ENCODE peak calls at places on chromosomes 5 and 9, in seven cellular contexts. Z, U, I, X, F, S and B are unnamed samples. For H3K4me1, the result is how much of the 10 kb centered on the place peaks cover.

GRCh38 chr5:92912280-92912679 is 668.7 kb downstream of the NR2F1-AS1 start:
- DNase-seq in Z (no peak), U (no peak), I (no peak), X (peak), F (no peak), S (no peak), B (no peak)

GRCh38 chr5:168353216-168353957 is 61.9 kb downstream of the WWC1 start:
- DNase-seq in Z (no peak), U (peak), I (no peak), X (no peak), F (no peak), S (no peak), B (no peak)

GRCh38 chr5:145752947-145753346 is 82.2 kb downstream of the PRELID2 start:
- DNase-seq in Z (no peak), U (no peak), I (no peak), X (no peak), F (no peak), S (no peak), B (no peak)

GRCh38 chr9:87464110-87464991 is 33.3 kb upstream of the DAPK1 start:
- DNase-seq in Z (no peak), U (no peak), I (no peak), X (no peak), F (peak), S (no peak), B (no peak)

GRCh38 chr5:67989457-67989856 is 226.1 kb upstream of the PIK3R1 start:
- DNase-seq in Z (no peak), U (no peak), I (no peak), X (no peak), F (no peak), S (no peak), B (no peak)

GRCh38 chr5:158758666-158759065 is 341.1 kb downstream of the EBF1 start:
- DNase-seq in Z (no peak), U (no peak), I (no peak), X (no peak), F (no peak), S (no peak), B (no peak)

GRCh38 chr5:179459771-179460170 is 90.6 kb upstream of the RUFY1 start:
- DNase-seq in Z (no peak), U (no peak), I (no peak), X (no peak), F (no peak), S (no peak), B (no peak)

GRCh38 chr9:114172981-114173833 is 17.9 kb downstream of the COL27A1 start:
- DNase-seq in Z (no peak), U (no peak), I (no peak), X (no peak), F (peak), S (no peak), B (no peak)

GRCh38 chr5:134145061-134145757 is 30.7 kb downstream of the TCF7 start:
- DNase-seq in Z (no peak), U (no peak), I (no peak), X (no peak), F (no peak), S (no peak), B (no peak)

GRCh38 chr9:134502261-134503211 is 139.1 kb upstream of the COL5A1 start:
- DNase-seq in Z (no peak), U (no peak), I (peak), X (no peak), F (peak), S (no peak), B (no peak)

GRCh38 chr5:5700549-5700948 is 278.1 kb downstream of the ICE1 start:
- DNase-seq in Z (no peak), U (no peak), I (no peak), X (no peak), F (no peak), S (no peak), B (no peak)

GRCh38 chr9:98335666-98336065 is 80.2 kb upstream of the TBC1D2 start:
- DNase-seq in Z (no peak), U (no peak), I (no peak), X (no peak), F (no peak), S (no peak), B (no peak)

GRCh38 chr9:8903077-8903476 is 1103.5 kb upstream of the DMAC1 start:
- DNase-seq in Z (no peak), U (no peak), I (no peak), X (no peak), F (no peak), S (no peak), B (no peak)

GRCh38 chr9:132155514-132155913 is 6.3 kb upstream of the NTNG2 start:
- DNase-seq in Z (no peak), U (no peak), I (no peak), X (no peak), F (no peak), S (no peak), B (no peak)

GRCh38 chr9:136529516-136530471 is 16.1 kb downstream of the NOTCH1 start:
- DNase-seq in Z (no peak), U (no peak), I (no peak), X (no peak), F (no peak), S (no peak), B (no peak)

GRCh38 chr5:141476132-141476909 is 555 bp downstream of the PCDHGC3 start:
- DNase-seq in Z (no peak), U (peak), I (peak), X (no peak), F (peak), S (no peak), B (no peak)

GRCh38 chr5:141477815-141478214 is 2.0 kb downstream of the PCDHGC3 start:
- DNase-seq in Z (no peak), U (no peak), I (no peak), X (no peak), F (no peak), S (no peak), B (no peak)

GRCh38 chr5:141479776-141480175 is 4.0 kb downstream of the PCDHGC3 start:
- DNase-seq in Z (no peak), U (no peak), I (no peak), X (no peak), F (no peak), S (no peak), B (no peak)

GRCh38 chr5:141477169-141477568 is 1.4 kb downstream of the PCDHGC3 start:
- DNase-seq in Z (no peak), U (no peak), I (no peak), X (no peak), F (no peak), S (no peak), B (no peak)

DNA sequence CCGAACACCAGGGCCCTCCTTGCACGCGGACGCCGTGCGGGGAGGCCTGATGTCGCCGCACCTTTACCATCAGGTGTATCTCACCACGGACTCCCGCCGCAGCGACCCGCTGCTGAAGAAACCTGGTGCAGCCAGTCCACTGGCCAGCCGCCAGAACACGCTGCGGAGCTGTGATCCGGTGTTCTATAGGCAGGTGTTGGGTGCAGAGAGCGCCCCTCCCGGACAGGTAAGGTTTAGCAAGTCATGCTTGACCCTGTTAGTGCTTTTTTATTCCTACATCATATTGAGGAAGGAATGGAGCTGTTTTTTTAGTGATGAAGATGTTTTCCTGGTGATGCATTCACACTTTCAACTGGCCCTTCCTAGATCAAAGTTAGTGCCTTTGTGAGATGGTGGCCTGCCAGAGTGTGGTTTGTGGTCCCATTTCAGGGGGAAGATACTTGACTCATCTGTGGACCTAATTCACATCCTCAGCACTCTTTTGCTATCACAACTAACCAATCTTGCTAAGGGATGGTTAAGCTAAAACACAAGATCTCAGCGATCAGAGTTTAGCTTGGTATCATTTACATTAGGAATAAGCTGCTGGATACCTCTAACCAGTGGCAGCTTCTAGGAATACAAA is 2.7 kb downstream of the PCDHGC3 start:
- DNase-seq in Z (no peak), U (no peak), I (no peak), X (no peak), F (no peak), S (no peak), B (no peak)
- H3K4me1 ChIP-seq in Z (under half), U (under half), I (under half), X (under half), F (half or more), S (under half), B (under half)

DNA sequence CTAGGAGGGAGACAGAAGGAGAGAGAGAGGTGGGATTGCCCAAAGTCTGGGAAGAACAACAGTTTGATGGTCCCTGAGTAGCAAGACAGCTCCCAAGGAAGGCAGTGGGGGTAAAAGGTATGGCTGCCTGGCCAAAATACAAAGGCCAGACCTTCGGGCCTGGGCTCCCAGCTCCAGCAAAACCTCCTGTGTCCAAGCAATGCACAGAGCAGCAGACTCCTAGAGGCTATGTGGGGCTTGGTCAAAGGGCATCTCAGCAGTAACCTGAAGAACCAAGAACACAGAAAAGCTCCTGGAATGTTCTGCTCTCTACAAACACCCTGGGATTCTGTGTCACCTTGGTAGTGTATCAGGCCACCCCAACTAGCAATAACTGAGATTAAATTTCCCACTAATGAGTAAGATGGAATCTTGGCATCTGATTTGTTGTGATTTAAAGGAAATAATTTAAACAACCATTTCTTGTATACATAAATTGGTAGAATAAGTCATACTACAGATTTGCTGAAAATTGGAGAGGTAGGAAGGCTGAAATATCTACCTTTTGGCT is 158.6 kb downstream of the GLIS3 start:
- DNase-seq in Z (no peak), U (no peak), I (no peak), X (no peak), F (no peak), S (no peak), B (no peak)
- H3K4me1 ChIP-seq in Z (under half), U (under half), I (under half), X (under half), F (under half), S (under half), B (under half)

DNA sequence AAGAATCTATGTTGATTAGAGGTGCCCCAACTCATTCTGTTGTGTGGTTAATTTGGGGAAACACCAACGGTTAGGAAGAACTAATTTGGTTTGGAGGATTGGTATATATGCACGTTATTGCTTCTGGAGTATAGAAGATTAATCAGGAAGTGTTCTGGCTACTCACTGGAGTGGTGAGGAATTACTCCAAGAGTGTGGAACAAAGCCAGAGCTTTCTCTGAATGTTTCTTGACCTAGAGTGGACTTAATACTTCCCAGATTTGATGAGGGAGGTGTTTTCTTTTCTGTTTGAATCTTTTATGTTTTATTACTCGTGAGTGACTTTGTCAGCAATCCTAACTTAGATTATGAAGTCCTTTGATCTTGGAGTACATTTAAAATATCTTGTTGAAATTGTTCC is 163.6 kb downstream of the MAN2A1 start:
- DNase-seq in Z (no peak), U (no peak), I (no peak), X (no peak), F (no peak), S (no peak), B (no peak)
- H3K4me1 ChIP-seq in Z (under half), U (under half), I (under half), X (under half), F (under half), S (half or more), B (under half)

GRCh38 chr5:151078490-151079262 is 2.2 kb downstream of the TNIP1 start:
- DNase-seq in Z (no peak), U (peak), I (no peak), X (no peak), F (no peak), S (peak), B (no peak)
- H3K4me1 ChIP-seq in Z (half or more), U (half or more), I (under half), X (under half), F (under half), S (half or more), B (under half)

GRCh38 chr5:116773926-116774325 is 199.3 kb upstream of the SEMA6A start:
- DNase-seq in Z (no peak), U (no peak), I (no peak), X (no peak), F (no peak), S (no peak), B (no peak)
- H3K4me1 ChIP-seq in Z (under half), U (under half), I (under half), X (under half), F (under half), S (under half), B (under half)

GRCh38 chr5:14447958-14448881 is 133.4 kb upstream of the OTULINL start:
- DNase-seq in Z (no peak), U (no peak), I (no peak), X (no peak), F (no peak), S (no peak), B (peak)

GRCh38 chr5:14445581-14446290 is 135.9 kb upstream of the OTULINL start:
- DNase-seq in Z (no peak), U (no peak), I (no peak), X (peak), F (peak), S (no peak), B (peak)

GRCh38 chr5:14444161-14444560 is 137.4 kb upstream of the OTULINL start:
- DNase-seq in Z (no peak), U (no peak), I (no peak), X (no peak), F (no peak), S (no peak), B (no peak)

GRCh38 chr5:14443665-14444064 is 137.9 kb upstream of the OTULINL start:
- DNase-seq in Z (no peak), U (no peak), I (no peak), X (no peak), F (no peak), S (no peak), B (no peak)

DNA sequence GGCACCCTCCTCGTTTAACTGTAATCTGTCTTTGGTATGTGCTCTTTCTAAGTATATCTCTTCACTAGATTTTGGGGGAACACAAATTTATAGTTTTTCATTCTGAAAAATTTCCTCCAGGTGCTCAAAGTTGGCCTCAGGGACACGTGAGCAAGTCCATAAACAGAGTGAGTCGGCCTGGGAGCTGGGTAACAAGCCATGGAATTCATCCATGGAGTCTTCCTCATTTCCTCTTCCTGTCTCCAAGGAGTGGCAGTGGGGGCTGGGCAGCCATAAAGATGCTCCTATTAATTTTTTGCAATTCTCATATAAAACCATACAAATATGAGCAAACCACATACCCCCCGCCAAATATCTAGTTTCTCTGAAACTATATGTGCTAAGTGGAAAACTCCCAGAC is 136.6 kb upstream of the OTULINL start:
- DNase-seq in Z (no peak), U (no peak), I (no peak), X (no peak), F (no peak), S (no peak), B (no peak)
- H3K4me1 ChIP-seq in Z (under half), U (under half), I (under half), X (half or more), F (half or more), S (under half), B (under half)

DNA sequence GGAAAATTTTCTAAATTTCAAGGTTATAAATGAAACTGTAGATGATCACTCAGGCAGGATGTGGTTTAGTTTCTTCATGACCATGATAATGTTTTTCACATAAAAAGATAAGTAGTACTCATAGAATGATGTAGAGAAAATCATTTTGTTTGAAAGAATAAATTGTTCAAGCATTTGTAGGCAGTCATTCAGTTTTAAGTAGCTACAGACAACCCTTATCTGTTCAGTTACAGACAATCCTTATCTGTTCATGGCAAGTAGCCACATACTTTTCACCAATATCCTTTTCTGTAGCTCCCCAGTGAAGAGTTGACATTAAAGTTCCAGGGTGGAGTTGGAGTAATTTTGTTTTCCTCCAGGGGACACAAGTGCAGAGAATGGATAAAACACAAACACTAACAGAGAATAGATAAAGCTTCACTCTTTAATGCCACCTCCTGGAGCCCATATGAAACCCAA is 278.1 kb upstream of the TNC start:
- DNase-seq in Z (no peak), U (no peak), I (no peak), X (no peak), F (no peak), S (no peak), B (no peak)
- H3K4me1 ChIP-seq in Z (under half), U (under half), I (under half), X (under half), F (under half), S (under half), B (under half)